ENCODE peak calls at places on chromosomes 12 and 14, in four cellular contexts. One of them, this sample, is unnamed.

GRCh38 chr14:78519863-78520262 is 349.7 kb downstream of the NRXN3 start:
- DNase-seq in AML-193: peak
- DNase-seq in activated effector memory CD4-positive, alpha-beta T cell treated with Interleukin-2 at 50 U/mL for 16 hours: no peak
- DNase-seq in activated CD4-positive, alpha-beta T cell treated with anti-CD3 and anti-CD28 coated beads, Interleukin-2, amount 50 U/mL, for 24 hours: no peak
- DNase-seq in this sample: peak

GRCh38 chr12:78928200-78929074 is 63.9 kb downstream of the SYT1 start:
- DNase-seq in AML-193: no peak
- DNase-seq in activated effector memory CD4-positive, alpha-beta T cell treated with Interleukin-2 at 50 U/mL for 16 hours: no peak
- DNase-seq in activated CD4-positive, alpha-beta T cell treated with anti-CD3 and anti-CD28 coated beads, Interleukin-2, amount 50 U/mL, for 24 hours: no peak
- DNase-seq in this sample: peak

GRCh38 chr14:73771848-73772705 is 57.9 kb upstream of the PNMA1 start:
- DNase-seq in AML-193: no peak
- DNase-seq in activated effector memory CD4-positive, alpha-beta T cell treated with Interleukin-2 at 50 U/mL for 16 hours: peak
- DNase-seq in activated CD4-positive, alpha-beta T cell treated with anti-CD3 and anti-CD28 coated beads, Interleukin-2, amount 50 U/mL, for 24 hours: no peak
- DNase-seq in this sample: peak

GRCh38 chr14:55600784-55601561 is 21.0 kb downstream of the KTN1 start:
- DNase-seq in AML-193: no peak
- DNase-seq in activated effector memory CD4-positive, alpha-beta T cell treated with Interleukin-2 at 50 U/mL for 16 hours: no peak
- DNase-seq in activated CD4-positive, alpha-beta T cell treated with anti-CD3 and anti-CD28 coated beads, Interleukin-2, amount 50 U/mL, for 24 hours: no peak
- DNase-seq in this sample: no peak

GRCh38 chr14:96583605-96584041 is 81.4 kb downstream of the PAPOLA start:
- DNase-seq in AML-193: no peak
- DNase-seq in activated effector memory CD4-positive, alpha-beta T cell treated with Interleukin-2 at 50 U/mL for 16 hours: no peak
- DNase-seq in activated CD4-positive, alpha-beta T cell treated with anti-CD3 and anti-CD28 coated beads, Interleukin-2, amount 50 U/mL, for 24 hours: no peak
- DNase-seq in this sample: no peak

GRCh38 chr12:69405466-69405865 is 45.9 kb downstream of the YEATS4 start:
- DNase-seq in AML-193: no peak
- DNase-seq in activated effector memory CD4-positive, alpha-beta T cell treated with Interleukin-2 at 50 U/mL for 16 hours: no peak
- DNase-seq in activated CD4-positive, alpha-beta T cell treated with anti-CD3 and anti-CD28 coated beads, Interleukin-2, amount 50 U/mL, for 24 hours: no peak
- DNase-seq in this sample: peak

GRCh38 chr14:90114554-90114953 is 52.8 kb downstream of the KCNK13 start:
- DNase-seq in AML-193: no peak
- DNase-seq in activated effector memory CD4-positive, alpha-beta T cell treated with Interleukin-2 at 50 U/mL for 16 hours: no peak
- DNase-seq in activated CD4-positive, alpha-beta T cell treated with anti-CD3 and anti-CD28 coated beads, Interleukin-2, amount 50 U/mL, for 24 hours: no peak
- DNase-seq in this sample: no peak

GRCh38 chr12:65592416-65592815 is 231.9 kb upstream of the HMGA2 start:
- DNase-seq in AML-193: no peak
- DNase-seq in activated effector memory CD4-positive, alpha-beta T cell treated with Interleukin-2 at 50 U/mL for 16 hours: no peak
- DNase-seq in activated CD4-positive, alpha-beta T cell treated with anti-CD3 and anti-CD28 coated beads, Interleukin-2, amount 50 U/mL, for 24 hours: no peak
- DNase-seq in this sample: no peak

GRCh38 chr12:38926501-38926900 is 21.1 kb upstream of the CPNE8 start:
- DNase-seq in AML-193: no peak
- DNase-seq in activated effector memory CD4-positive, alpha-beta T cell treated with Interleukin-2 at 50 U/mL for 16 hours: no peak
- DNase-seq in activated CD4-positive, alpha-beta T cell treated with anti-CD3 and anti-CD28 coated beads, Interleukin-2, amount 50 U/mL, for 24 hours: no peak
- DNase-seq in this sample: no peak

GRCh38 chr14:54769955-54770863 is 132.4 kb downstream of the GCH1 start:
- DNase-seq in AML-193: no peak
- DNase-seq in activated effector memory CD4-positive, alpha-beta T cell treated with Interleukin-2 at 50 U/mL for 16 hours: no peak
- DNase-seq in activated CD4-positive, alpha-beta T cell treated with anti-CD3 and anti-CD28 coated beads, Interleukin-2, amount 50 U/mL, for 24 hours: no peak
- DNase-seq in this sample: no peak

GRCh38 chr12:60257063-60257462 is 661.2 kb downstream of the SLC16A7 start:
- DNase-seq in AML-193: no peak
- DNase-seq in activated effector memory CD4-positive, alpha-beta T cell treated with Interleukin-2 at 50 U/mL for 16 hours: no peak
- DNase-seq in activated CD4-positive, alpha-beta T cell treated with anti-CD3 and anti-CD28 coated beads, Interleukin-2, amount 50 U/mL, for 24 hours: no peak
- DNase-seq in this sample: peak

GRCh38 chr12:52022841-52023181 is 16.1 kb downstream of the TAMALIN start:
- DNase-seq in AML-193: no peak
- DNase-seq in activated effector memory CD4-positive, alpha-beta T cell treated with Interleukin-2 at 50 U/mL for 16 hours: no peak
- DNase-seq in activated CD4-positive, alpha-beta T cell treated with anti-CD3 and anti-CD28 coated beads, Interleukin-2, amount 50 U/mL, for 24 hours: no peak
- DNase-seq in this sample: no peak

GRCh38 chr12:32666510-32666909 is 12.6 kb upstream of the DNM1L start:
- DNase-seq in AML-193: no peak
- DNase-seq in activated effector memory CD4-positive, alpha-beta T cell treated with Interleukin-2 at 50 U/mL for 16 hours: no peak
- DNase-seq in activated CD4-positive, alpha-beta T cell treated with anti-CD3 and anti-CD28 coated beads, Interleukin-2, amount 50 U/mL, for 24 hours: no peak
- DNase-seq in this sample: no peak

GRCh38 chr12:14833952-14834351 is 9.4 kb downstream of the ART4 start:
- DNase-seq in AML-193: no peak
- DNase-seq in activated effector memory CD4-positive, alpha-beta T cell treated with Interleukin-2 at 50 U/mL for 16 hours: no peak
- DNase-seq in activated CD4-positive, alpha-beta T cell treated with anti-CD3 and anti-CD28 coated beads, Interleukin-2, amount 50 U/mL, for 24 hours: no peak
- DNase-seq in this sample: no peak

GRCh38 chr12:24297516-24297915 is 348.0 kb upstream of the SOX5 start:
- DNase-seq in AML-193: no peak
- DNase-seq in activated effector memory CD4-positive, alpha-beta T cell treated with Interleukin-2 at 50 U/mL for 16 hours: no peak
- DNase-seq in activated CD4-positive, alpha-beta T cell treated with anti-CD3 and anti-CD28 coated beads, Interleukin-2, amount 50 U/mL, for 24 hours: no peak
- DNase-seq in this sample: no peak

GRCh38 chr14:50830932-50831703 is at the start of gene NIN:
- DNase-seq in AML-193: peak
- DNase-seq in activated effector memory CD4-positive, alpha-beta T cell treated with Interleukin-2 at 50 U/mL for 16 hours: peak
- DNase-seq in activated CD4-positive, alpha-beta T cell treated with anti-CD3 and anti-CD28 coated beads, Interleukin-2, amount 50 U/mL, for 24 hours: peak
- DNase-seq in this sample: peak

GRCh38 chr14:60650382-60650961 is 1.2 kb upstream of the SIX1 start:
- DNase-seq in AML-193: no peak
- DNase-seq in activated effector memory CD4-positive, alpha-beta T cell treated with Interleukin-2 at 50 U/mL for 16 hours: no peak
- DNase-seq in activated CD4-positive, alpha-beta T cell treated with anti-CD3 and anti-CD28 coated beads, Interleukin-2, amount 50 U/mL, for 24 hours: no peak
- DNase-seq in this sample: no peak

GRCh38 chr12:3295648-3296408 is 195.2 kb upstream of the PRMT8 start:
- DNase-seq in AML-193: no peak
- DNase-seq in activated effector memory CD4-positive, alpha-beta T cell treated with Interleukin-2 at 50 U/mL for 16 hours: no peak
- DNase-seq in activated CD4-positive, alpha-beta T cell treated with anti-CD3 and anti-CD28 coated beads, Interleukin-2, amount 50 U/mL, for 24 hours: no peak
- DNase-seq in this sample: no peak

GRCh38 chr12:214005-214736 is at the start of gene SLC6A12:
- DNase-seq in AML-193: no peak
- DNase-seq in activated effector memory CD4-positive, alpha-beta T cell treated with Interleukin-2 at 50 U/mL for 16 hours: no peak
- DNase-seq in activated CD4-positive, alpha-beta T cell treated with anti-CD3 and anti-CD28 coated beads, Interleukin-2, amount 50 U/mL, for 24 hours: no peak
- DNase-seq in this sample: no peak

GRCh38 chr12:76878045-76878898 is 547 bp downstream of the CSRP2 start:
- DNase-seq in AML-193: no peak
- DNase-seq in activated effector memory CD4-positive, alpha-beta T cell treated with Interleukin-2 at 50 U/mL for 16 hours: no peak
- DNase-seq in activated CD4-positive, alpha-beta T cell treated with anti-CD3 and anti-CD28 coated beads, Interleukin-2, amount 50 U/mL, for 24 hours: no peak
- DNase-seq in this sample: no peak

GRCh38 chr14:80787876-80788275 is 153.7 kb downstream of the CEP128 start:
- DNase-seq in AML-193: no peak
- DNase-seq in activated effector memory CD4-positive, alpha-beta T cell treated with Interleukin-2 at 50 U/mL for 16 hours: no peak
- DNase-seq in activated CD4-positive, alpha-beta T cell treated with anti-CD3 and anti-CD28 coated beads, Interleukin-2, amount 50 U/mL, for 24 hours: no peak
- DNase-seq in this sample: no peak

GRCh38 chr12:1020389-1020788 is 29.4 kb downstream of the ERC1 start:
- DNase-seq in AML-193: no peak
- DNase-seq in activated effector memory CD4-positive, alpha-beta T cell treated with Interleukin-2 at 50 U/mL for 16 hours: no peak
- DNase-seq in activated CD4-positive, alpha-beta T cell treated with anti-CD3 and anti-CD28 coated beads, Interleukin-2, amount 50 U/mL, for 24 hours: no peak
- DNase-seq in this sample: no peak

GRCh38 chr12:80282761-80283160 is 161.3 kb upstream of the PTPRQ start:
- DNase-seq in AML-193: no peak
- DNase-seq in activated effector memory CD4-positive, alpha-beta T cell treated with Interleukin-2 at 50 U/mL for 16 hours: no peak
- DNase-seq in activated CD4-positive, alpha-beta T cell treated with anti-CD3 and anti-CD28 coated beads, Interleukin-2, amount 50 U/mL, for 24 hours: no peak
- DNase-seq in this sample: peak

GRCh38 chr14:100578552-100578951 is 8.7 kb downstream of the BEGAIN start:
- DNase-seq in AML-193: no peak
- DNase-seq in activated effector memory CD4-positive, alpha-beta T cell treated with Interleukin-2 at 50 U/mL for 16 hours: no peak
- DNase-seq in activated CD4-positive, alpha-beta T cell treated with anti-CD3 and anti-CD28 coated beads, Interleukin-2, amount 50 U/mL, for 24 hours: no peak
- DNase-seq in this sample: no peak

This sample was measured in brain microvascular endothelial cell.